ENCODE peak calls at places on chromosomes 2 and 18, in nine cellular contexts. One of them, this sample, is unnamed.

GRCh38 chr2:132766573-132766972 is 96.6 kb upstream of the LYPD1 start:
- DNase-seq in omental fat pad: no peak
- DNase-seq in B cell: no peak
- DNase-seq in activated CD8-positive, alpha-beta T cell treated with anti-CD3 and anti-CD28 coated beads for 36 hours: no peak
- DNase-seq in fibroblast of pulmonary artery: no peak
- DNase-seq in lower lobe of right lung: no peak
- DNase-seq in uterus: no peak
- DNase-seq in mesothelial cell of epicardium: no peak
- DNase-seq in HFF-Myc: no peak
- DNase-seq in this sample: no peak

GRCh38 chr2:225190987-225191386 is 148.7 kb upstream of the DOCK10 start:
- DNase-seq in activated CD8-positive, alpha-beta T cell treated with anti-CD3 and anti-CD28 coated beads for 36 hours: no peak
- DNase-seq in uterus: no peak
- DNase-seq in lower lobe of right lung: no peak
- DNase-seq in omental fat pad: no peak
- DNase-seq in B cell: no peak
- DNase-seq in HFF-Myc: no peak
- DNase-seq in fibroblast of pulmonary artery: no peak
- DNase-seq in mesothelial cell of epicardium: no peak
- DNase-seq in this sample: no peak

GRCh38 chr18:7822435-7823425 is 255.6 kb downstream of the PTPRM start:
- DNase-seq in fibroblast of pulmonary artery: peak; percentile 17
- DNase-seq in omental fat pad: no peak
- DNase-seq in activated CD8-positive, alpha-beta T cell treated with anti-CD3 and anti-CD28 coated beads for 36 hours: no peak
- DNase-seq in uterus: no peak
- DNase-seq in lower lobe of right lung: no peak
- DNase-seq in B cell: no peak
- DNase-seq in HFF-Myc: no peak
- DNase-seq in mesothelial cell of epicardium: no peak
- DNase-seq in this sample: no peak

GRCh38 chr2:75481041-75481836 is 79.5 kb downstream of the EVA1A start:
- DNase-seq in activated CD8-positive, alpha-beta T cell treated with anti-CD3 and anti-CD28 coated beads for 36 hours: no peak
- DNase-seq in omental fat pad: no peak
- DNase-seq in fibroblast of pulmonary artery: peak; percentile 48
- DNase-seq in B cell: no peak
- DNase-seq in HFF-Myc: peak; percentile 44
- DNase-seq in uterus: no peak
- DNase-seq in mesothelial cell of epicardium: no peak
- DNase-seq in lower lobe of right lung: no peak
- DNase-seq in this sample: no peak

GRCh38 chr2:29549069-29549380 is 372.4 kb downstream of the ALK start:
- DNase-seq in activated CD8-positive, alpha-beta T cell treated with anti-CD3 and anti-CD28 coated beads for 36 hours: no peak
- DNase-seq in omental fat pad: no peak
- DNase-seq in HFF-Myc: no peak
- DNase-seq in fibroblast of pulmonary artery: no peak
- DNase-seq in B cell: no peak
- DNase-seq in uterus: no peak
- DNase-seq in lower lobe of right lung: no peak
- DNase-seq in mesothelial cell of epicardium: no peak
- DNase-seq in this sample: no peak

GRCh38 chr2:232634319-232635150 is 1.1 kb downstream of the EFHD1 start:
- DNase-seq in activated CD8-positive, alpha-beta T cell treated with anti-CD3 and anti-CD28 coated beads for 36 hours: no peak
- DNase-seq in lower lobe of right lung: no peak
- DNase-seq in omental fat pad: no peak
- DNase-seq in uterus: peak; percentile 41
- DNase-seq in mesothelial cell of epicardium: no peak
- DNase-seq in HFF-Myc: no peak
- DNase-seq in fibroblast of pulmonary artery: no peak
- DNase-seq in B cell: peak; percentile 9
- DNase-seq in this sample: no peak

GRCh38 chr2:126657146-126657635 is 1.2 kb downstream of the GYPC start:
- DNase-seq in fibroblast of pulmonary artery: peak; percentile 95
- DNase-seq in mesothelial cell of epicardium: no peak
- DNase-seq in lower lobe of right lung: peak; percentile 63
- DNase-seq in HFF-Myc: peak; percentile 95
- DNase-seq in omental fat pad: no peak
- DNase-seq in B cell: peak; percentile 49
- DNase-seq in uterus: peak; percentile 61
- DNase-seq in activated CD8-positive, alpha-beta T cell treated with anti-CD3 and anti-CD28 coated beads for 36 hours: peak; percentile 72
- DNase-seq in this sample: no peak

GRCh38 chr2:195437521-195437920 is 219.5 kb upstream of the SLC39A10 start:
- DNase-seq in activated CD8-positive, alpha-beta T cell treated with anti-CD3 and anti-CD28 coated beads for 36 hours: no peak
- DNase-seq in uterus: no peak
- DNase-seq in omental fat pad: no peak
- DNase-seq in B cell: no peak
- DNase-seq in fibroblast of pulmonary artery: no peak
- DNase-seq in mesothelial cell of epicardium: no peak
- DNase-seq in HFF-Myc: no peak
- DNase-seq in lower lobe of right lung: no peak
- DNase-seq in this sample: no peak

GRCh38 chr2:40220177-40220925 is 231.5 kb downstream of the SLC8A1 start:
- DNase-seq in B cell: no peak
- DNase-seq in fibroblast of pulmonary artery: peak; percentile 76
- DNase-seq in omental fat pad: no peak
- DNase-seq in lower lobe of right lung: no peak
- DNase-seq in uterus: peak; percentile 67
- DNase-seq in HFF-Myc: no peak
- DNase-seq in activated CD8-positive, alpha-beta T cell treated with anti-CD3 and anti-CD28 coated beads for 36 hours: no peak
- DNase-seq in mesothelial cell of epicardium: no peak
- DNase-seq in this sample: no peak

GRCh38 chr2:152400607-152401214 is 65.7 kb downstream of the FMNL2 start:
- DNase-seq in fibroblast of pulmonary artery: no peak
- DNase-seq in mesothelial cell of epicardium: no peak
- DNase-seq in uterus: no peak
- DNase-seq in HFF-Myc: no peak
- DNase-seq in omental fat pad: no peak
- DNase-seq in B cell: no peak
- DNase-seq in lower lobe of right lung: no peak
- DNase-seq in activated CD8-positive, alpha-beta T cell treated with anti-CD3 and anti-CD28 coated beads for 36 hours: no peak
- DNase-seq in this sample: no peak

GRCh38 chr18:77671456-77672167 is 422.0 kb downstream of the GALR1 start:
- DNase-seq in B cell: no peak
- DNase-seq in mesothelial cell of epicardium: no peak
- DNase-seq in uterus: no peak
- DNase-seq in omental fat pad: no peak
- DNase-seq in HFF-Myc: no peak
- DNase-seq in lower lobe of right lung: no peak
- DNase-seq in fibroblast of pulmonary artery: no peak
- DNase-seq in activated CD8-positive, alpha-beta T cell treated with anti-CD3 and anti-CD28 coated beads for 36 hours: no peak
- DNase-seq in this sample: no peak

GRCh38 chr18:67730884-67731283 is 214.4 kb upstream of the DSEL start:
- DNase-seq in fibroblast of pulmonary artery: peak; percentile 45
- DNase-seq in HFF-Myc: no peak
- DNase-seq in omental fat pad: no peak
- DNase-seq in mesothelial cell of epicardium: no peak
- DNase-seq in uterus: no peak
- DNase-seq in B cell: no peak
- DNase-seq in activated CD8-positive, alpha-beta T cell treated with anti-CD3 and anti-CD28 coated beads for 36 hours: no peak
- DNase-seq in lower lobe of right lung: no peak
- DNase-seq in this sample: no peak

GRCh38 chr2:238280083-238280816 is 8.2 kb downstream of the PER2 start:
- DNase-seq in lower lobe of right lung: peak; percentile 41
- DNase-seq in uterus: no peak
- DNase-seq in HFF-Myc: no peak
- DNase-seq in mesothelial cell of epicardium: no peak
- DNase-seq in activated CD8-positive, alpha-beta T cell treated with anti-CD3 and anti-CD28 coated beads for 36 hours: no peak
- DNase-seq in B cell: no peak
- DNase-seq in omental fat pad: no peak
- DNase-seq in fibroblast of pulmonary artery: no peak
- DNase-seq in this sample: no peak

GRCh38 chr18:40109251-40110049 is 1845.6 kb upstream of the PIK3C3 start:
- DNase-seq in fibroblast of pulmonary artery: no peak
- DNase-seq in omental fat pad: no peak
- DNase-seq in lower lobe of right lung: no peak
- DNase-seq in uterus: no peak
- DNase-seq in HFF-Myc: no peak
- DNase-seq in B cell: no peak
- DNase-seq in mesothelial cell of epicardium: no peak
- DNase-seq in activated CD8-positive, alpha-beta T cell treated with anti-CD3 and anti-CD28 coated beads for 36 hours: no peak
- DNase-seq in this sample: no peak

GRCh38 chr2:237705225-237705524 is 77.8 kb downstream of the LRRFIP1 start:
- DNase-seq in omental fat pad: no peak
- DNase-seq in lower lobe of right lung: no peak
- DNase-seq in B cell: no peak
- DNase-seq in uterus: no peak
- DNase-seq in HFF-Myc: no peak
- DNase-seq in fibroblast of pulmonary artery: no peak
- DNase-seq in activated CD8-positive, alpha-beta T cell treated with anti-CD3 and anti-CD28 coated beads for 36 hours: peak; percentile 27
- DNase-seq in mesothelial cell of epicardium: no peak
- DNase-seq in this sample: no peak

GRCh38 chr2:20578266-20578894 is 72.5 kb downstream of the HS1BP3 start:
- DNase-seq in activated CD8-positive, alpha-beta T cell treated with anti-CD3 and anti-CD28 coated beads for 36 hours: no peak
- DNase-seq in omental fat pad: no peak
- DNase-seq in mesothelial cell of epicardium: no peak
- DNase-seq in fibroblast of pulmonary artery: no peak
- DNase-seq in B cell: no peak
- DNase-seq in lower lobe of right lung: peak; percentile 26
- DNase-seq in HFF-Myc: no peak
- DNase-seq in uterus: no peak
- DNase-seq in this sample: no peak

DNA sequence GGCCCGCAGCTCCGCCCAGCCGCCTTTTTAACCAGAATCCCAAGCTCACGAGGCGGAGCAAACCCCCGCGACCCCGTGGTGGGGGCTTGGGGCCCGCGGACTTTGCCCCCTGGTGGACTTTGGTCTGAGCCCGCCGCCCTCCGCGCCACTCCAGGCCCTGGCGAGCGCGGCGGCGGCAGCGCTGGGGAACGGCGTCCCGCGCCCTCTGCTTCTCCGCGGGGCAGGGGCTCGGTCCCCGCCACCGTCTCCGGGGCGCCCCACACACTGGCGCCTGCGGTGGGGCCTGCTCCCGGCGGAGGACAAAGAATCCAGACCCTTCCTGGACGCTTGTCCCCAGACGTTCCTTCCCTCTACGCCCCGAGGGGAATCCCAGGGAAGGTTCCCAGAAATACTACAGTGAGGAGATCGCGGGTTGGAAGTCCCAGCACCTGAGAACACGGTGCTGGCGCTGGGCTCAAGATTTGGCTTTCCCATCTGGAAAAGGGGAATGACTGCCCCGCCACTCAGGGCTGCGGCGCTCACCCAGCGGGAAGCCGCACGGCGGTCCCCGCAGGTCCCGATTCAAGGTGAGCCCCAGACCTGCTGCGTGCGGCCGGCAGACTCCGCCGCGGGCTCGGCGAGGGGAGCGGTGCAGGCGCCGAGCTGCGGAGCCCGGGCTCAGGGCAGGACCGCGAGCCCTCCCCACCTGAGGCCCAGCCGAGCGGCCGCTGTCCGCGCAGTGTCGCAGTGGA is at the start of gene HAAO:
- DNase-seq in omental fat pad: no peak
- DNase-seq in B cell: peak; percentile 57
- DNase-seq in mesothelial cell of epicardium: peak; percentile 62
- DNase-seq in lower lobe of right lung: peak; percentile 65
- DNase-seq in fibroblast of pulmonary artery: no peak
- DNase-seq in HFF-Myc: no peak
- DNase-seq in uterus: peak; percentile 75
- DNase-seq in activated CD8-positive, alpha-beta T cell treated with anti-CD3 and anti-CD28 coated beads for 36 hours: no peak
- DNase-seq in this sample: peak; percentile 72
- TF ChIP-seq CTCF in omental fat pad: no peak
- TF ChIP-seq CTCF in B cell: peak; percentile 11
- TF ChIP-seq CTCF in mesothelial cell of epicardium: no peak
- TF ChIP-seq CTCF in lower lobe of right lung: peak; percentile 35
- TF ChIP-seq CTCF in fibroblast of pulmonary artery: no peak
- TF ChIP-seq CTCF in HFF-Myc: no peak
- TF ChIP-seq CTCF in uterus: peak; percentile 47
- TF ChIP-seq CTCF in activated CD8-positive, alpha-beta T cell treated with anti-CD3 and anti-CD28 coated beads for 36 hours: no peak
- TF ChIP-seq CTCF in this sample: peak; percentile 37

DNA sequence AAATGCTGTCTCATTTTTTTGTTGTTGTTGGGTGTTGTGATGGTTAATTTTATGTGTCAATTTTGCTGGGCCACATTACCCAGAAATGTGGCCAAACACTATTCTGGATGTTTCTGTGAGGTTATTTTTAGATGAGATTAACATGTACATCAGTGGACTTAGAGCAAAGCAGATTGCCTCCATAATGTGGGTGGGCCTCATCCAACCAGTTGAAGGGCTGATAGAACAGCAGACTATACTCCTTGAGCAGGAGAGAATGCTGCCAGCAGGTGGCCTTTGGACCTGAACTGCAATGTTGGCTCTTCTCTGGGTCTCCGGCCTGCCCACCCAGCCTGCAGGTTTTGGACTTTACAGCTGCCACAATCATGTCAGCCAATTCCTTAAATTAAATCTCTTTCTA is 169.0 kb downstream of the FTCDNL1 start:
- DNase-seq in lower lobe of right lung: no peak
- DNase-seq in HFF-Myc: no peak
- DNase-seq in uterus: no peak
- DNase-seq in omental fat pad: no peak
- DNase-seq in activated CD8-positive, alpha-beta T cell treated with anti-CD3 and anti-CD28 coated beads for 36 hours: no peak
- DNase-seq in mesothelial cell of epicardium: no peak
- DNase-seq in B cell: no peak
- DNase-seq in fibroblast of pulmonary artery: no peak
- DNase-seq in this sample: no peak
- TF ChIP-seq CTCF in lower lobe of right lung: no peak
- TF ChIP-seq CTCF in HFF-Myc: no peak
- TF ChIP-seq CTCF in uterus: no peak
- TF ChIP-seq CTCF in omental fat pad: no peak
- TF ChIP-seq CTCF in activated CD8-positive, alpha-beta T cell treated with anti-CD3 and anti-CD28 coated beads for 36 hours: no peak
- TF ChIP-seq CTCF in mesothelial cell of epicardium: no peak
- TF ChIP-seq CTCF in B cell: no peak
- TF ChIP-seq CTCF in fibroblast of pulmonary artery: no peak
- TF ChIP-seq CTCF in this sample: no peak

DNA sequence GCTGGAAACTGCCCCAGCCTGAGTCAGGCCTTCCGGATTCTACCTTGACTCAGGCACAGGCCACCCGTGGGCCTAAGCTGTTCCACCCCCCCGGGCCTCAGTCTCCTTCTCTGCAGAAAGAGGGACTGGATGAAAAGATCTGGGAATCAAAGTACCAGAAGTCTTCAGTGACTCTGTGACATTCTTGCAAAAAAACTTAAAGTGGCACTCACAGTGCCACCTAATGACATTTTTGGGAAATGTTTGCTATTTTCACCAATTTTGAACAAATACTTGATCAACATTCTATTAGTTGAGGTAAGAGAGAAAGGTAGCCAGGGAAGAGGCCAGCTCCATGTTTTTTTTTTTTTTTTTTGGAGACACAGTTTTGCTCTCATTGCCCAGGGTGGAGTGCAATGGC is 48.3 kb upstream of the ACAA2 start:
- DNase-seq in B cell: peak; percentile 16
- DNase-seq in activated CD8-positive, alpha-beta T cell treated with anti-CD3 and anti-CD28 coated beads for 36 hours: no peak
- DNase-seq in HFF-Myc: no peak
- DNase-seq in uterus: no peak
- DNase-seq in lower lobe of right lung: no peak
- DNase-seq in fibroblast of pulmonary artery: peak; percentile 25
- DNase-seq in omental fat pad: no peak
- DNase-seq in mesothelial cell of epicardium: no peak
- DNase-seq in this sample: no peak
- TF ChIP-seq CTCF in B cell: peak; percentile 45
- TF ChIP-seq CTCF in activated CD8-positive, alpha-beta T cell treated with anti-CD3 and anti-CD28 coated beads for 36 hours: no peak
- TF ChIP-seq CTCF in HFF-Myc: peak; percentile 26
- TF ChIP-seq CTCF in uterus: no peak
- TF ChIP-seq CTCF in lower lobe of right lung: peak; percentile 34
- TF ChIP-seq CTCF in fibroblast of pulmonary artery: peak; percentile 43
- TF ChIP-seq CTCF in omental fat pad: no peak
- TF ChIP-seq CTCF in mesothelial cell of epicardium: peak; percentile 32
- TF ChIP-seq CTCF in this sample: peak; percentile 36

DNA sequence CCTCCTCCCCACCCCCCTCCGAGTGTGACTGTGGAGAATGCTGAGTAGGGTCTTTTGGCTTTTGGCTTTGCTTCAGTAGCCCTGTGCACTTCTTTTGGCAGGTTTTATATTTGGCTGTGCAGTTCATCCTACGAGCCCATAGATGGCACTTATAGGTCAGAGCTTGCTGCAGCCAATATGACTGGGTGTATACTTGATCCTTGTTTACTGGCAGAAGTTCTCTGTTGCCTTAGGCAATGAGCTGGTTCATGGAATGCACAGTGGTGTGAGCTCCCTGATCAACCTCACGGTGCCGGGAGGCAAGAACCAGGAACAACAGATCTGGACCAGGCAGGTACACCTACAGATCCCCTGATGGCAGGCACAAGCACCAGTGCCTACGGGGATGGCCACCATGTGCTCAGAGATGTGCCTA is 190.2 kb downstream of the KIAA1328 start:
- DNase-seq in lower lobe of right lung: no peak
- DNase-seq in uterus: no peak
- DNase-seq in B cell: no peak
- DNase-seq in HFF-Myc: peak; percentile 25
- DNase-seq in mesothelial cell of epicardium: no peak
- DNase-seq in fibroblast of pulmonary artery: peak; percentile 26
- DNase-seq in omental fat pad: no peak
- DNase-seq in activated CD8-positive, alpha-beta T cell treated with anti-CD3 and anti-CD28 coated beads for 36 hours: no peak
- DNase-seq in this sample: no peak
- TF ChIP-seq CTCF in lower lobe of right lung: no peak
- TF ChIP-seq CTCF in uterus: no peak
- TF ChIP-seq CTCF in B cell: no peak
- TF ChIP-seq CTCF in HFF-Myc: peak; percentile 45
- TF ChIP-seq CTCF in mesothelial cell of epicardium: no peak
- TF ChIP-seq CTCF in fibroblast of pulmonary artery: peak; percentile 38
- TF ChIP-seq CTCF in omental fat pad: no peak
- TF ChIP-seq CTCF in activated CD8-positive, alpha-beta T cell treated with anti-CD3 and anti-CD28 coated beads for 36 hours: no peak
- TF ChIP-seq CTCF in this sample: peak; percentile 54

This sample was measured in progenitor cell of endocrine pancreas.